ENCODE peak calls at places on chromosomes 2 and 18, in eight cellular contexts. F is astrocyte of the cerebellum; U is effector memory CD4-positive, alpha-beta T cell; C is WERI-Rb-1; M is T follicular helper cell; N is D341Med; X is suprapubic skin; H is NCI-H1092. K is an unnamed sample.

GRCh38 chr2:150561076-150561475 is 73.6 kb upstream of the RND3 start:
- DNase-seq in F (no peak), U (no peak), C (no peak), M (no peak), N (no peak), X (no peak), H (no peak), K (peak)

GRCh38 chr2:195687320-195688086 is 30.5 kb downstream of the SLC39A10 start:
- DNase-seq in F (no peak), U (no peak), C (no peak), M (no peak), N (no peak), X (no peak), H (no peak), K (no peak)

GRCh38 chr2:137507237-137507636 is 457.0 kb upstream of the HNMT start:
- DNase-seq in F (no peak), U (no peak), C (no peak), M (no peak), N (no peak), X (no peak), H (no peak), K (no peak)

GRCh38 chr2:140508756-140509155 is 1622.1 kb downstream of the LRP1B start:
- DNase-seq in F (no peak), U (no peak), C (no peak), M (no peak), N (no peak), X (no peak), H (no peak), K (no peak)

GRCh38 chr2:237581751-237582746 is 8.5 kb downstream of the RAB17 start:
- DNase-seq in F (no peak), U (peak), C (peak), M (peak), N (peak), X (no peak), H (peak), K (peak)

GRCh38 chr18:55421612-55422381 is 166.2 kb downstream of the TCF4 start:
- DNase-seq in F (no peak), U (no peak), C (no peak), M (no peak), N (no peak), X (no peak), H (no peak), K (no peak)

GRCh38 chr2:111121028-111121872 is 536 bp downstream of the BCL2L11 start:
- DNase-seq in F (no peak), U (peak), C (peak), M (no peak), N (peak), X (peak), H (peak), K (peak)

GRCh38 chr2:83106853-83107252 is 1352.2 kb downstream of the SUCLG1 start:
- DNase-seq in F (no peak), U (no peak), C (no peak), M (no peak), N (no peak), X (no peak), H (no peak), K (no peak)

GRCh38 chr2:161943012-161943411 is 131.0 kb downstream of the DPP4 start:
- DNase-seq in F (no peak), U (no peak), C (no peak), M (no peak), N (no peak), X (no peak), H (no peak), K (no peak)

GRCh38 chr2:98901702-98902101 is 34.3 kb downstream of the CRACDL start:
- DNase-seq in F (no peak), U (no peak), C (no peak), M (no peak), N (peak), X (peak), H (no peak), K (no peak)

GRCh38 chr18:37965572-37965970 is 400.0 kb upstream of the CELF4 start:
- DNase-seq in F (no peak), U (no peak), C (no peak), M (no peak), N (no peak), X (no peak), H (no peak), K (no peak)

GRCh38 chr2:27901219-27901618 is 10.7 kb downstream of the BABAM2 start:
- DNase-seq in F (no peak), U (no peak), C (no peak), M (no peak), N (no peak), X (no peak), H (no peak), K (no peak)

GRCh38 chr2:206424134-206424533 is 19.2 kb upstream of the ADAM23 start:
- DNase-seq in F (no peak), U (no peak), C (no peak), M (no peak), N (no peak), X (no peak), H (no peak), K (no peak)

GRCh38 chr2:72157871-72158771 is 10.5 kb upstream of the CYP26B1 start:
- DNase-seq in F (no peak), U (no peak), C (no peak), M (no peak), N (no peak), X (no peak), H (no peak), K (no peak)

GRCh38 chr2:54520687-54521086 is 64.6 kb downstream of the SPTBN1 start:
- DNase-seq in F (peak), U (no peak), C (no peak), M (no peak), N (no peak), X (no peak), H (no peak), K (no peak)

GRCh38 chr2:110206056-110206455 is 1.2 kb upstream of the NPHP1 start:
- DNase-seq in F (no peak), U (no peak), C (no peak), M (no peak), N (no peak), X (no peak), H (no peak), K (no peak)

GRCh38 chr2:132645943-132646804 is 23.8 kb downstream of the LYPD1 start:
- DNase-seq in F (no peak), U (no peak), C (no peak), M (no peak), N (no peak), X (no peak), H (no peak), K (no peak)

GRCh38 chr18:45775726-45776125 is 49.7 kb upstream of the SIGLEC15 start:
- DNase-seq in F (no peak), U (no peak), C (no peak), M (no peak), N (no peak), X (no peak), H (no peak), K (no peak)

K was measured in MM.1S.